ENCODE peak calls at places on chromosomes 6 and 20, in seven cellular contexts. G, X, S, U, M, O and P are unnamed samples.
A peak's percentile ranks its signal among the peaks of the same experiment; 100 is the strongest.

GRCh38 chr6:24960991-24961475 is 25.3 kb upstream of the RIPOR2 start:
- DNase-seq in S (no peak), O (no peak), X (no peak), U (no peak), M (no peak), G (no peak), P (no peak)

GRCh38 chr20:45390931-45391330 is 12.8 kb upstream of the TP53TG5 start:
- DNase-seq in X (no peak), G (no peak), U (no peak), O (no peak), S (no peak), M (no peak), P (no peak)

GRCh38 chr20:49615401-49616153 is 47.6 kb upstream of the PTGIS start:
- DNase-seq in O (no peak), S (peak; percentile 76), M (peak; percentile 89), G (peak; percentile 82), U (no peak), X (no peak), P (no peak)

GRCh38 chr6:139841794-139842215 is 467.4 kb upstream of the CITED2 start:
- DNase-seq in M (no peak), U (no peak), X (no peak), S (no peak), G (no peak), O (no peak), P (no peak)

GRCh38 chr6:148044261-148044731 is 298.3 kb upstream of the SASH1 start:
- DNase-seq in O (peak; percentile 57), U (peak; percentile 15), G (no peak), M (no peak), S (no peak), X (peak; percentile 60), P (no peak)

GRCh38 chr6:14857501-14857900 is 388.4 kb upstream of the JARID2 start:
- DNase-seq in G (no peak), M (peak; percentile 29), S (no peak), U (no peak), X (no peak), O (no peak), P (no peak)

GRCh38 chr6:149150301-149150700 is 167.2 kb upstream of the TAB2 start:
- DNase-seq in X (no peak), O (no peak), U (no peak), G (no peak), M (no peak), S (no peak), P (no peak)

GRCh38 chr6:33886673-33887144 is 82.9 kb upstream of the MLN start:
- DNase-seq in G (peak; percentile 77), U (peak; percentile 11), S (peak; percentile 63), O (peak; percentile 19), X (peak; percentile 41), M (peak; percentile 82), P (peak; percentile 95)

GRCh38 chr6:113995632-113996031 is 24.7 kb upstream of the HDAC2 start:
- DNase-seq in M (peak; percentile 72), U (peak; percentile 98), O (peak; percentile 78), S (peak; percentile 61), X (peak; percentile 98), G (peak; percentile 32), P (peak; percentile 96)

GRCh38 chr6:106519460-106520394 is 109.6 kb downstream of the RTN4IP1 start:
- DNase-seq in O (peak; percentile 91), M (peak; percentile 49), U (peak; percentile 98), G (no peak), X (peak; percentile 95), S (no peak), P (peak; percentile 82)

DNA sequence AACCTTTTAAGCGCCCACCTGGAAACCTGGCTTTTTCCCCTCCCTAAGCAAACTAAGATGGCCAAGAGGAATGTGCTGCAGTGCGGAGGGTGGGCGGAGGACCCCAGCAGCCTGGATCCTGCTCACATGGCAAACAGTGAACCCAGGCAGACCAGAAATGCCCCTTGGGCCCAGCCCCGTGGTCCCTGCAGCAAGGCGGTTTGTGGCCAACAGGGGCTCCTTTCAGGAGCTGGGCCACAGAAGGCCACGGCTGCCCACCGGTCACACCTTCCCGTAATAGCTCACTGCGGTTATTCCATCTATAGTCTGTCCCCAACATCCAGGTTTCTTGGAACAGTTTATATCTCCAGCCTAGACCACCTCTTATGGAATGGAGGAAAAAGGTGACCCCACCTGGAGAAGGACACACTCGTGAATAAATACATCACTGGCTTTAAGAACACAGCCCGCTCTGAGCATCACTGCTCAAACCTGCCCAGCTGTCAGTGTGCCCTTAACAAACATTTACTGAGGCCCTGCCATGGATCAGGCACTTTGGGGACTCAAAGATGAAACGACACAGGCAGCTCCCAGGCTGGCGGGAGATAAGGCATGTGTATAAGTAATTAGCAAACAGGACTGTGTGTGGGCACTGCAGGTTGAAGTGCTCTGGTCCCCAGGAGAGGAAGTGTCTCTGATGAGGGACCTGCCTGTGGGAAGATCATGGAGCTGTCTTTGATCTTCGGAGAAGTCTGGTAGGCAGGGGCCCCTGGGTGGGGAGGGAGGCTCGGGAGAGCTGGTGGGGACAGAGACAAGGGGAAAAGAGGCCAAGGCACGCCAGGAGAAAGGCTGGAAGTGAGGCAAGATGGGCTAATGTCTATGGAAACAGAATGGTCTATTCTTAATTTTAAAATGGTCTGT is 3.2 kb upstream of the TUBB1 start:
- DNase-seq in U (no peak), G (no peak), O (no peak), X (no peak), M (no peak), S (no peak), P (no peak)
- H3K4me3 ChIP-seq in U (no peak overlapping the region), G (no peak overlapping the region), O (no peak overlapping the region), X (no peak overlapping the region), M (no peak overlapping the region), S (no peak overlapping the region), P (no peak overlapping the region)

DNA sequence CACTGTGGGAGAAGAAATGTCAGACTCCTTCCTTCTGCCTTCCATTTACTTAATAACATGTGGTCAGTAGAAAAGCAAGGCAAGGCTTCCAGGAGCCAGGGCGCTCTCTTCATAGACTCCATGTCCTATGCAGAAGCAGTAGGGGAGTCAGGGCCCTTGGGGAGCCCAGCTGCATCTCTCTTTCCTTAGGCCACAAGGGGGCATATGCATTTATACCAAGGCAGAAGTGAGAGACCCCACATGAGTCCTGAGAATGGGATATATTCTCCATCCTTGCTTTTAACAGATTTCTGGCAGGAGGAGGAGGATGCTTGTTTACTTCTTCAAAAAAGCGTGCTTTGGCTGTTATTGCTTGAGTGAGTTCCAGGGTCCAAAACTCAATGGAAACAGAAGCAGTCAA is 198.5 kb downstream of the HIVEP2 start:
- DNase-seq in M (peak; percentile 25), U (no peak), X (peak; percentile 27), O (no peak), G (no peak), S (no peak), P (peak; percentile 49)
- TF ChIP-seq CTCF in M (peak; percentile 45), U (peak; percentile 37), X (peak; percentile 32), O (peak; percentile 45), G (peak; percentile 63), S (peak; percentile 39), P (peak; percentile 45)

GRCh38 chr20:43495388-43495787 is 12.1 kb upstream of the L3MBTL1 start:
- DNase-seq in G (no peak), X (no peak), O (no peak), S (no peak), M (no peak), U (no peak), P (no peak)
- H3K4me3 ChIP-seq in G (no peak overlapping the region), X (no peak overlapping the region), O (no peak overlapping the region), S (no peak overlapping the region), M (no peak overlapping the region), U (no peak overlapping the region), P (no peak overlapping the region)

DNA sequence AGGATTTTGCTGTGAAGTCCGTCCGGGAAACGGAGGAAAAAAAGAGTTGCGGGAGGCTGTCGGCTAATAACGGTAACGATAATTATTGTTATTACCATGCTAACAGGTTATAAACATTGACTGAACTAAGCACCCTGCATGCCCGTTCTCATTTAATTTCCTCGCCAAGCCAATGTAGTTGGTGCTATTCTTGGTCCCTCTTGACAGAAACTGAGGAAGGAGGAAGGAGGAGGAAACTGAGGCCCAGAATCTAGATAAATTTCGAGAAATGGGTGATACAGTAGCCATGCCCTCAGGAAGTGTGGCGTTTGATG is 417 bp downstream of the TPX2 start:
- DNase-seq in S (no peak), X (no peak), M (no peak), G (no peak), O (no peak), U (no peak), P (no peak)
- TF ChIP-seq CTCF in S (no peak), X (no peak), M (no peak), G (no peak), O (no peak), U (no peak), P (no peak)

GRCh38 chr6:137878810-137879285 is 11.8 kb downstream of the TNFAIP3 start:
- DNase-seq in M (peak; percentile 81), X (no peak), G (peak; percentile 77), S (peak; percentile 73), O (no peak), U (no peak), P (no peak)

GRCh38 chr6:137880633-137881521 is 13.8 kb downstream of the TNFAIP3 start:
- DNase-seq in M (no peak), U (no peak), X (no peak), G (peak; percentile 49), O (no peak), S (no peak), P (no peak)

GRCh38 chr6:137879885-137880430 is 12.9 kb downstream of the TNFAIP3 start:
- DNase-seq in M (no peak), U (no peak), O (no peak), X (no peak), S (no peak), G (no peak), P (no peak)

GRCh38 chr6:137878070-137878809 is 11.2 kb downstream of the TNFAIP3 start:
- DNase-seq in M (no peak), U (no peak), S (no peak), X (no peak), G (no peak), O (no peak), P (no peak)

DNA sequence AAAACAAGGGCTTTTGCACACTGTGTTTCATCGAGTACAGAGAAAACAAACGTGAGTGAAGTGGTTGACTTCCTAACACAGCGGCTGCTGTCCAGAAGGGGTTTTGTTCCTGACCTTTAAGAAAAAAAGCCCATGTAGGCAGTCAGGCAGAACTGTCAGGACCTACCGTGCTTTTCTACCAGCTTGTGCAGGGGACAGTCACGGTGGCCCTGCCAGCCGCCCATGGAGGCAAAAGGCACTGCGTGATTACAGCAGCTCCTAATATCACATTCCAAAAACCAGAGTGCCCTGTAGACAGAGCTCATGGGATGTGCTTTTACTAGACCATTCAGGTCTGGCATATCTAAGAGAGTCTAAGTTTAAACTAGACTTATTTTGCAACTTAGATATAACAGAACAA is 12.2 kb downstream of the TNFAIP3 start:
- DNase-seq in O (no peak), G (no peak), S (no peak), M (no peak), U (no peak), X (no peak), P (no peak)
- H3K4me3 ChIP-seq in O (no peak overlapping the region), G (peak overlapping the region; percentile 23), S (no peak overlapping the region), M (no peak overlapping the region), U (no peak overlapping the region), X (no peak overlapping the region), P (no peak overlapping the region)

GRCh38 chr6:54992789-54993188 is 146.2 kb downstream of the FAM83B start:
- DNase-seq in M (no peak), G (no peak), U (no peak), O (no peak), X (peak; percentile 4), S (no peak), P (peak; percentile 26)
- TF ChIP-seq CTCF in M (no peak), G (no peak), U (peak; percentile 18), O (peak; percentile 33), X (peak; percentile 27), S (no peak), P (peak; percentile 46)